ENCODE peak calls at places on chromosome 11, in four cellular contexts. T is mesendoderm, O is H9, U is IMR-90. I is an unnamed sample.

GRCh38 chr11:14861680-14862079 is 30.4 kb downstream of the CYP2R1 start:
- DNase-seq in T (no peak), O (no peak), U (no peak), I (no peak)

GRCh38 chr11:108975641-108976071 is 310.8 kb downstream of the DDX10 start:
- DNase-seq in T (no peak), O (no peak), U (no peak), I (no peak)

GRCh38 chr11:120272303-120272702 is 32.4 kb downstream of the POU2F3 start:
- DNase-seq in T (no peak), O (no peak), U (peak), I (no peak)

GRCh38 chr11:69439651-69440464 is 41.6 kb upstream of the LINC01488 start:
- DNase-seq in T (no peak), O (no peak), U (peak), I (no peak)

GRCh38 chr11:77879218-77879617 is 58.3 kb downstream of the AAMDC start:
- DNase-seq in T (no peak), O (no peak), U (peak), I (no peak)

GRCh38 chr11:73200256-73200655 is 17.8 kb upstream of the P2RY2 start:
- DNase-seq in T (peak), O (peak), U (no peak), I (no peak)

GRCh38 chr11:11450744-11451362 is 97.8 kb upstream of the CSNK2A3 start:
- DNase-seq in T (peak), O (no peak), U (peak), I (no peak)

GRCh38 chr11:30351061-30351460 is 28.2 kb downstream of the ARL14EP start:
- DNase-seq in T (no peak), O (no peak), U (no peak), I (no peak)

GRCh38 chr11:57426754-57427691 is at the start of gene SLC43A3:
- DNase-seq in T (peak), O (peak), U (peak), I (peak)

GRCh38 chr11:120549346-120549745 is 37.8 kb downstream of the GRIK4 start:
- DNase-seq in T (no peak), O (no peak), U (no peak), I (no peak)

GRCh38 chr11:61814242-61814957 is 2.4 kb downstream of the FADS1 start:
- DNase-seq in T (peak), O (peak), U (no peak), I (no peak)

GRCh38 chr11:108647701-108648527 is 17.0 kb upstream of the DDX10 start:
- DNase-seq in T (peak), O (peak), U (peak), I (peak)

GRCh38 chr11:69080361-69080973 is 31.7 kb downstream of the TPCN2 start:
- DNase-seq in T (no peak), O (no peak), U (peak), I (no peak)

GRCh38 chr11:40288212-40288803 is 1171.1 kb downstream of the LRRC4C start:
- DNase-seq in T (no peak), O (no peak), U (no peak), I (no peak)

GRCh38 chr11:66363805-66364535 is 7.6 kb downstream of the SLC29A2 start:
- DNase-seq in T (peak), O (peak), U (no peak), I (peak)

GRCh38 chr11:93614111-93614784 is 47.2 kb upstream of the CEP295 start:
- DNase-seq in T (peak), O (peak), U (no peak), I (no peak)

GRCh38 chr11:126474888-126475626 is 119.6 kb downstream of the ST3GAL4 start:
- DNase-seq in T (no peak), O (no peak), U (no peak), I (no peak)

GRCh38 chr11:47917643-47918369 is 62.6 kb upstream of the PTPRJ start:
- DNase-seq in T (peak), O (peak), U (peak), I (no peak)

GRCh38 chr11:126360049-126360446 is 4.6 kb downstream of the ST3GAL4 start:
- DNase-seq in T (no peak), O (no peak), U (no peak), I (no peak)

GRCh38 chr11:123334925-123335324 is 95.1 kb upstream of the GRAMD1B start:
- DNase-seq in T (peak), O (no peak), U (no peak), I (no peak)
- H4K5ac ChIP-seq in T (no peak), O (no peak), U (no peak), I (no peak)

GRCh38 chr11:44257338-44258189 is 52.4 kb downstream of the ALX4 start:
- DNase-seq in T (no peak), O (no peak), U (no peak), I (no peak)

GRCh38 chr11:44261800-44262591 is 47.9 kb downstream of the ALX4 start:
- DNase-seq in T (no peak), O (no peak), U (no peak), I (no peak)

GRCh38 chr11:44258839-44259420 is 51.0 kb downstream of the ALX4 start:
- DNase-seq in T (no peak), O (no peak), U (no peak), I (no peak)

GRCh38 chr11:44258190-44258489 is 51.8 kb downstream of the ALX4 start:
- DNase-seq in T (peak), O (no peak), U (peak), I (no peak)

DNA sequence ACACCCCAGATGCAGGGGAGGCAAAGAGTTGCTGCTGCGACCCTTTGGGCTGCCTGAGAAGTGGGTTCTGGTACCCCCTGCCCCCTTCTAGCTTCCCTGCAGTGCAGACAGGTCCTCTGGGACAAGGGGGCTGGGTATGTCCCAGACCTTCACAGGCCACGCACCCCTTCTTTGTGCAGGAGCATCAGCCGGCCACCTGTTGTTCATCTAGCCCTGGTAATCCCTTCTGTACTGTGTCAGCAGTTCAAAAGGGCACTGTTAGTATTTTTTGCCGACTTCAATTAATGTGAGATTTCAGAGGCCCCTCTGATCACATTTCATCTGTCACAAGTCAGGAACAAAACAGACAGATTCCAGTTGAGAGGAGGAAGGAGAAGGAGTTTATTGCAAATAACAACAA is 49.9 kb downstream of the ALX4 start:
- DNase-seq in T (no peak), O (no peak), U (no peak), I (no peak)
- H4K5ac ChIP-seq in T (no peak), O (no peak), U (no peak), I (no peak)

DNA sequence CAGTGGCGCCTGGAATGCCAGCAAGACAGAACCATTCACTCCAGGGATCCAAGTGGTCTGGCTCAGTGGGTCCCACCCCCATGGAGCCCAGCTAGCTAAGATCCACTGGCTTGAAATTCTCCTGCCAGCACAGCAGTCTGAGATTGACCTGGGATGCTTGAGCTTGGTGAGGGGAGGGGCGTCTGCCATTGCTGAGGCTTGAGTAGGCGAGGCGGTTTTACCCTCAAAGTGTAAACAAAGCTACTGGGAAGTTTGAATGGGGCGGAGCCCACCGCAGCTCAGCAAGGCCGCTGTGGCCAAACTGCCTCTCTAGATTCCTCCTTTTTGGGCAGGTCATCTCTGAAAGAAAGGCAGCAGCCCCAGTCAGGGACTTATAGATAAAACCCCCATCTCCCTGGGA is 125.7 kb upstream of the DDI1 start:
- DNase-seq in T (no peak), O (peak), U (no peak), I (no peak)
- H4K5ac ChIP-seq in T (no peak), O (no peak), U (no peak), I (no peak)

GRCh38 chr11:18748766-18749375 is 22.9 kb upstream of the IGSF22 start:
- DNase-seq in T (no peak), O (no peak), U (peak), I (no peak)

GRCh38 chr11:18750944-18751343 is 25.0 kb upstream of the IGSF22 start:
- DNase-seq in T (no peak), O (no peak), U (no peak), I (no peak)

GRCh38 chr11:18749681-18750319 is 23.8 kb upstream of the IGSF22 start:
- DNase-seq in T (peak), O (peak), U (peak), I (no peak)

GRCh38 chr11:18754308-18754707 is 28.3 kb upstream of the IGSF22 start:
- DNase-seq in T (no peak), O (no peak), U (peak), I (no peak)

DNA sequence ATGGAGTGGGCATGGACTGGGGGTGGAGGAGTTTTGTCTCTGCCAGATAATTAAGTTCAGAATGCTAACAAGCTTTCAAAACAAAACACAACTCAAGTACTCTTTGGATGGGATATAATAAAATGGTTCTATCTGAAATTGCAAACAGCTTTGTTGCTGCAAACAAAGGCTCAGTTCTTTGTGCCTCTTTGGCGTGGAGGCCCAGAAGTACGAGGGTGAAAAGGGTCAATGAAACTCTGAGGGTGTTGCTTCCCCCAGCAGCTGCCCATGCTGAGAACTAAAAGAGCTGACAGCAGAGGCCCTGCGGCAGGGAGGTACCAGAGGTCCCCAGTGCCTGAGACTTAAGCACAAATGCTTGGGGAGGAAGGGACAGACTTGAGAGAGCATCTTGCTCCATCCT is 26.5 kb upstream of the IGSF22 start:
- DNase-seq in T (no peak), O (no peak), U (no peak), I (no peak)
- H4K5ac ChIP-seq in T (no peak), O (no peak), U (no peak), I (no peak)

GRCh38 chr11:18671246-18671645 is 27.3 kb upstream of the TMEM86A start:
- DNase-seq in T (no peak), O (no peak), U (no peak), I (no peak)

GRCh38 chr11:18668131-18668530 is 30.4 kb upstream of the TMEM86A start:
- DNase-seq in T (peak), O (no peak), U (no peak), I (no peak)

GRCh38 chr11:18669629-18670162 is 28.9 kb upstream of the TMEM86A start:
- DNase-seq in T (no peak), O (peak), U (no peak), I (no peak)

GRCh38 chr11:18669211-18669593 is 29.4 kb upstream of the TMEM86A start:
- DNase-seq in T (no peak), O (no peak), U (no peak), I (no peak)
- H4K5ac ChIP-seq in T (no peak), O (no peak), U (no peak), I (no peak)

DNA sequence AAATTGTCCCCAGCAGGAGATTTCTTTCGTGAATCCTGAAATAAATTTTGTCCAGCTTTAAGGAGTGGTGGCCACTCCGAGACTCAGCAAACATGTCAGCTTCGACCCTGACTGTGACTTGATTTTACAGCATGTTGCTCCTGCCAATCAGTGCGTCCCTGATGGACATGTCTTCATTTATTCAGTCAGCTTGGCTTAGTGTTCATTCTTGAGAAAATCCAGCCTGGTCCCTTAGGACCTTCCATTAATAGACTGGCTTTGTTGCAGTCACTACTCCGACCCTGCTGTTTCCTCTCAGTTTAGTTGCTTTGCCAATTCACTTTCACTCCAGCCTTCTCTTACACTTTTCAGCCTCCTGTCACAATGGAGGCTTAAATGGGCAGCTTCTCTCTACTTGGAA is 30.5 kb downstream of the TMPRSS5 start:
- DNase-seq in T (no peak), O (no peak), U (no peak), I (no peak)
- H4K5ac ChIP-seq in T (no peak), O (no peak), U (no peak), I (no peak)

GRCh38 chr11:3144296-3145205 is 20.6 kb downstream of the OSBPL5 start:
- DNase-seq in T (no peak), O (no peak), U (no peak), I (no peak)
- H4K5ac ChIP-seq in T (no peak), O (no peak), U (no peak), I (no peak)

I was measured in H1.